ENCODE peak calls at places on chromosomes 2 and 18, in four cellular contexts. X is K562, W is HepG2, C is GM12892. I is an unnamed sample.

GRCh38 chr18:21833619-21834300 is 93.2 kb downstream of the MIB1 start:
- DNase-seq in W (no peak), C (no peak), X (no peak), I (no peak)

GRCh38 chr2:52475600-52475999 is 1292.0 kb upstream of the CHAC2 start:
- DNase-seq in C (no peak), X (no peak), W (no peak), I (no peak)

GRCh38 chr2:86800856-86801567 is 10.3 kb upstream of the CD8A start:
- DNase-seq in W (no peak), C (no peak), X (no peak), I (no peak)

GRCh38 chr18:22858121-22858520 is 75.0 kb upstream of the RBBP8 start:
- DNase-seq in X (no peak), C (no peak), W (no peak), I (no peak)

GRCh38 chr2:23381084-23381483 is 3.9 kb upstream of the KLHL29 start:
- DNase-seq in W (peak), C (no peak), X (no peak), I (no peak)

GRCh38 chr2:147709655-147710054 is 135.2 kb upstream of the ACVR2A start:
- DNase-seq in C (no peak), W (no peak), X (no peak), I (no peak)

GRCh38 chr2:120520929-120521912 is 175.3 kb downstream of the INHBB start:
- DNase-seq in X (peak), C (no peak), W (peak), I (peak)

GRCh38 chr2:24359701-24360049 is 661 bp downstream of the ITSN2 start:
- DNase-seq in C (no peak), X (no peak), W (no peak), I (no peak)

GRCh38 chr2:164485541-164485940 is 135.7 kb downstream of the GRB14 start:
- DNase-seq in W (no peak), X (no peak), C (no peak), I (no peak)

GRCh38 chr2:238106339-238106697 is 6.2 kb downstream of the ESPNL start:
- DNase-seq in C (no peak), W (no peak), X (no peak), I (no peak)

GRCh38 chr18:903703-904102 is 968 bp upstream of the ADCYAP1 start:
- DNase-seq in C (no peak), W (no peak), X (peak), I (no peak)

GRCh38 chr2:217652761-217653160 is 350.0 kb downstream of the TNS1 start:
- DNase-seq in C (no peak), X (no peak), W (no peak), I (no peak)

GRCh38 chr18:53148056-53148574 is 808.1 kb downstream of the DCC start:
- DNase-seq in X (no peak), C (no peak), W (no peak), I (no peak)

DNA sequence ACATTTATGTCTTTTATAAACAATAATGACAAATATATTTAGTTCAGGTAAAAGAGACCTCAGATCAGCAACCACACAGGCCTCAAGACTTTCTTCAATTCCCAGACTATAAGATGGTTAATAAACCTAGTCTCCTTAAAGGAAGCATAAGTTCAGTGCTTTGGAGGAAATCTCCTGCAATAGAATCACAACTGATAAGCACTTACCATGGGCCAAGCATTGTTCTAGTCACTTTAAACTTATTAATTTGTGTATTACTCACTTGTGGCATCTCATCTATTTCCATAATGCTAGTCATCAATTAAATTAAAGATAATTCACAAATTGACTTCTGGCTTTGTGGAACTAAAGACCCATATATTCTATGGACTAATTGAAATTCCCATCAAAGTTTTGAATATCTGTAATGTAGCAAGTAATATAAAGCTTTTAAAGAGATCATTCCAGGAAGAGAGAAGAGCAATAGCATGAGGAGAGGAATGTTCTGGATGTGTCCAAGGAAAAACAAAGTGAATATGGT is 42.2 kb downstream of the COL3A1 start:
- DNase-seq in X (no peak), C (no peak), W (no peak), I (no peak)
- TF ChIP-seq TAF1 in X (no peak), C (no peak), W (no peak), I (no peak)

GRCh38 chr2:234133004-234133403 is 82.5 kb downstream of the SPP2 start:
- DNase-seq in X (no peak), W (no peak), C (no peak), I (no peak)
- TF ChIP-seq TAF1 in X (no peak), W (no peak), C (no peak), I (no peak)

DNA sequence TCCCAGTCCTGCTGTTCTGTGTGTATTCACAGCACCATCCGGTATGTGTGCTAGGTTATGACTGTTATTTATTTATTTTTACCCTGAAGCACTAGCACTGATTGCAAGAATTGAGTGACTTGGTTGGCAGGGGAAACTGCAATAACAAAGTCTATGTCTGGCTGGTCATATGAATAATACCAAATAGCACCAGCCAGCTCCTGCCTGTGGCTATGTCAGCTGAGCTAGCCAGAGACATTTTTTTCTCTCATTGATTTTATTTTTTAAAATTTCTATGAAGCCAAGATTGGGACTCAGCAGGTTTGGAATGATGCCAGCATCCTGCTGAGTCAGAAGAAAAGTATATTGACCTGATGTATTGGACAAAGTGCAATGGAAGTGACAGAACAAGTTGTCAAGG is 188.5 kb upstream of the CDH2 start:
- DNase-seq in X (no peak), C (no peak), W (no peak), I (no peak)
- TF ChIP-seq TAF1 in X (no peak), C (no peak), W (no peak), I (no peak)

GRCh38 chr2:62050456-62051045 is 145.1 kb downstream of the COMMD1 start:
- DNase-seq in W (no peak), X (no peak), C (no peak), I (no peak)
- TF ChIP-seq TAF1 in W (no peak), X (no peak), C (no peak), I (no peak)

DNA sequence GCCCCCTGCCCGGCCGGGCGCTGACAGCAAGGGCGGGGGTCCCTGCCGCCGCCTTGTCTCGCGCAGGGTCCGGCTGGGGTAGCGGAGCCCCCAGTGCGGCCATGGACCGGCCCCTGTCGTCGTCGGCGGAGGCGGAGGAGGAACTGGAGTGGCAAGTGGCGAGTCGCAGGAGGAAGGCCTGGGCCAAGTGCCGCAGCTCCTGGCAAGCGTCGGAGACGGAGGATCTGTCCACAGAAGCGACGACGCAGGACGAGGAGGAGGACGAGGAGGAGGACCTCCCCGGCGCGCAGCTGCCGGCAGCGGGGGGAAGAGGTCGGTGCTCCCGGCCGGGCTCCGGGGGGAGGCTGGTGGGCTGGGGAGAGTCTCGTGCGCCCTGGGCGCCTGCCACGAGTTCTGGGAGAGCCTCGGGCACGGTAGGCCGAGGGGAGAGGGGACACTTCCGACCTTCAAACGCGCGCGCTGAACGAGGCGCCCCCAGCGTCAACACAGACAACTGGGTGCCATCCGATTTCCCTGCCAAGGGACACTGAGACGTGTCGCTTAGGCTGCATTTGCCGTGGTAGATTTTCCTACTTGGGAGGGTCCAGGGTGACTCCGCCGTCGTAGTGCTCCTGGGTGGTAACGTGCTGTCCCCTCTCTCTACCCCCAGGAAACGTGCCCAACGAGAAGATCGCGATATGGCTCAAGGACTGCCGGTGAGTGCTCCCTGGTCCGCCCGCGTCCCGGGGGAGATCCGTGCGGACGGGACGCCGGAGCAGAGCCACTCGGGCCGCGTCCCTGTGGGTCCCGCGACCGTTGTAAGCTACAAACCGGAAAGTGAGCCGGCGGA is 650 bp downstream of the ITPRID2 start:
- DNase-seq in X (peak), C (peak), W (peak), I (peak)
- TF ChIP-seq TAF1 in X (peak), C (no peak), W (peak), I (no peak)

GRCh38 chr2:168798076-168798887 is 4.2 kb upstream of the NOSTRIN start:
- DNase-seq in X (peak), W (no peak), C (no peak), I (no peak)
- TF ChIP-seq TAF1 in X (peak), W (no peak), C (no peak), I (no peak)

GRCh38 chr2:36706021-36706328 is 9.5 kb downstream of the VIT start:
- DNase-seq in X (no peak), W (no peak), C (no peak), I (no peak)

GRCh38 chr2:36705326-36706020 is 9.0 kb downstream of the VIT start:
- DNase-seq in X (no peak), W (no peak), C (no peak), I (no peak)

GRCh38 chr2:36708119-36708741 is 11.7 kb downstream of the VIT start:
- DNase-seq in C (no peak), X (no peak), W (no peak), I (no peak)

GRCh38 chr2:36706451-36706850 is 9.9 kb downstream of the VIT start:
- DNase-seq in X (no peak), W (no peak), C (no peak), I (no peak)

GRCh38 chr2:36707050-36707449 is 10.5 kb downstream of the VIT start:
- DNase-seq in X (no peak), C (no peak), W (no peak), I (no peak)
- TF ChIP-seq TAF1 in X (no peak), C (no peak), W (no peak), I (no peak)

GRCh38 chr2:139550341-139550740 is 770.2 kb upstream of the NXPH2 start:
- DNase-seq in C (no peak), W (no peak), X (no peak), I (no peak)

DNA sequence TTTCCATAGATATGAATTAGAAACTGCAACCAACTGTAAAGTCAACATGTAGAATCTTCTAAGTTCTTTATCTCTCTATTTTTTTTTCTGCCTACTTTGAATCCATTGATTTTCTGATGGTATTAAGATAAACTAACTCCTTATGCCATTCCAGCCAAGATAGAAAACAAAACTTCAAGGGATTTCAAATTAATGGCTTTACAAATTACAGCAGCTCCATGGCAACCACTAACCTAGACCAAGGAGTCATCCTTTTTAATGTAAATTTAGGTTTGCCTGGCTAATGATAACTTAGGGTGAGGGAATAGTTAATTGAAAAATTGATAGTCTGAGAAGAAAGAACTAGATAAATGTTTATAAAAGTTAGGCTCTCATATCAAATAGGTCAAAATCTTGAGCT is 764.3 kb upstream of the NXPH2 start:
- DNase-seq in C (no peak), W (no peak), X (no peak), I (no peak)
- TF ChIP-seq TAF1 in C (no peak), W (no peak), X (no peak), I (no peak)

DNA sequence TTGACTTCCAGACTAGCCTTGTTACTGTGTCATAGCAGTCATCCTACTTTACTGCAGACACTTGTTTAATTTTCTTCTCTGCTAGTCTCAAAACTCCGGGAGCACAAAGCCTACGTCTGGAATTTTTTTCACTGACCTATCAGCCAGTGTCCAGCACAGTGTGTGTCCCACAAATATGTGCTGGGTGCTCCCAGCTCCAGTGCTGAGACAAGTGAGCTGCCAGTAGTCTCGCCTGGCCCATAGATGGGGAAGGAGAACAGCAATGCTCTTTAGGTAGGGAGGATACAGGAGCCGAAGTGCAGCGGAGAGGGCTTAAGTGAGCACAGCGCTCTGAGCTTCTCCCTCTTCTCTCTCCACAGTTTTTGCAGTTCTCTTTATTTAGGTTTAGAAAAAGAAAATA is 34.0 kb downstream of the ARHGAP28 start:
- DNase-seq in X (no peak), C (no peak), W (no peak), I (no peak)
- TF ChIP-seq TAF1 in X (no peak), C (no peak), W (no peak), I (no peak)

GRCh38 chr2:103823847-103824246 is 1030.1 kb upstream of the POU3F3 start:
- DNase-seq in C (no peak), W (no peak), X (no peak), I (no peak)
- TF ChIP-seq TAF1 in C (no peak), W (no peak), X (no peak), I (no peak)